ENCODE peak calls at places on chromosomes 6 and 20, in ten cellular contexts. X, Z, D, G, C, U, K, B, H and A are unnamed samples.
A peak's percentile ranks its signal among the peaks of the same experiment; 100 is the strongest.

GRCh38 chr6:120916844-120917243 is 417.4 kb downstream of the TBC1D32 start:
- DNase-seq in X (no peak), Z (no peak), D (no peak), G (no peak), C (no peak), U (no peak), K (no peak), B (no peak), H (no peak), A (no peak)

GRCh38 chr20:37295001-37295400 is 5.5 kb downstream of the MANBAL start:
- DNase-seq in X (peak; percentile 98), Z (peak; percentile 99), D (no peak), G (peak; percentile 97), C (no peak), U (no peak), K (no peak), B (no peak), H (peak; percentile 87), A (peak; percentile 71)

GRCh38 chr6:116515141-116515540 is 3.7 kb downstream of the CALHM5 start:
- DNase-seq in X (no peak), Z (no peak), D (no peak), G (no peak), C (no peak), U (no peak), K (no peak), B (no peak), H (no peak), A (no peak)

GRCh38 chr6:158049055-158050028 is 67.7 kb downstream of the SYNJ2 start:
- DNase-seq in X (no peak), Z (no peak), D (no peak), G (no peak), C (no peak), U (peak; percentile 6), K (peak; percentile 21), B (no peak), H (no peak), A (no peak)

GRCh38 chr6:168148231-168148849 is 69.3 kb upstream of the FRMD1 start:
- DNase-seq in X (no peak), Z (no peak), D (no peak), G (no peak), C (no peak), U (no peak), K (no peak), B (no peak), H (no peak), A (no peak)

GRCh38 chr6:133553652-133554051 is 312.5 kb downstream of the EYA4 start:
- DNase-seq in X (no peak), Z (peak; percentile 40), D (no peak), G (peak; percentile 66), C (no peak), U (no peak), K (no peak), B (peak; percentile 45), H (peak; percentile 56), A (no peak)

GRCh38 chr6:46170357-46171289 is at the start of gene ENPP5:
- DNase-seq in X (no peak), Z (no peak), D (peak; percentile 70), G (no peak), C (peak; percentile 62), U (peak; percentile 73), K (peak; percentile 93), B (peak; percentile 58), H (no peak), A (peak; percentile 46)

GRCh38 chr20:45918779-45919535 is 7.0 kb upstream of the PLTP start:
- DNase-seq in X (no peak), Z (no peak), D (no peak), G (no peak), C (no peak), U (no peak), K (no peak), B (no peak), H (no peak), A (no peak)

GRCh38 chr20:18718129-18718528 is 95.5 kb upstream of the SCP2D1 start:
- DNase-seq in X (no peak), Z (no peak), D (no peak), G (no peak), C (no peak), U (no peak), K (no peak), B (no peak), H (no peak), A (no peak)
- TF ChIP-seq CTCF in X (no peak), Z (peak; percentile 22), D (no peak), G (no peak), C (no peak), U (no peak), K (no peak), B (no peak), H (no peak), A (no peak)

GRCh38 chr20:54199283-54199682 is 8.6 kb upstream of the PFDN4 start:
- DNase-seq in X (no peak), Z (no peak), D (no peak), G (no peak), C (no peak), U (no peak), K (no peak), B (no peak), H (no peak), A (no peak)

GRCh38 chr20:54200487-54201267 is 7.2 kb upstream of the PFDN4 start:
- DNase-seq in X (no peak), Z (no peak), D (no peak), G (no peak), C (no peak), U (no peak), K (no peak), B (no peak), H (no peak), A (no peak)

GRCh38 chr20:54201268-54201846 is 6.5 kb upstream of the PFDN4 start:
- DNase-seq in X (no peak), Z (no peak), D (no peak), G (no peak), C (no peak), U (no peak), K (no peak), B (no peak), H (no peak), A (no peak)

GRCh38 chr20:54197621-54198604 is 10.0 kb upstream of the PFDN4 start:
- DNase-seq in X (no peak), Z (peak; percentile 74), D (no peak), G (peak; percentile 88), C (no peak), U (no peak), K (no peak), B (no peak), H (no peak), A (no peak)

DNA sequence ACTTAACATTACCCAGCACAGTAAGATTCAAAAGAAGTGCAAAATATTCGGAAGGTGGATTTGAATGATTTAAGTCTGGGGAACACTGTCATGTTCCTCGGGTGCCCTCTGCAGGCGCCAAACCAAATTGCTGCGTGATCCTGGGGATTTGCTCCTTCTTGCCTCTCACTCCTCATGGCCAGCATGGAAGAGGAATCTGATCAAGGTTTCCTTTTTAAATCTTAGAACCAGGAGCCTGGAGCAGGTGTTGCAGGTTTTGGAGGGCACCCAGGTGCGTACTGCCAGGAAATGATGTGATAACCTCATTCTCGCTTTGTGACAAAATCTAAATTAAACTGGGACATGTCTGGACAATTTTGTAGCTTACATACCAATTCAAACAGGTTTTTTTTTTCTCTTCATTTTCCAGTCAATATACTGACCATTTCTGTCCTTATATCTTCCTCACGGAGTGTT is 8.1 kb upstream of the PFDN4 start:
- DNase-seq in X (peak; percentile 73), Z (peak; percentile 60), D (peak; percentile 50), G (peak; percentile 74), C (peak; percentile 60), U (peak; percentile 55), K (peak; percentile 88), B (peak; percentile 78), H (peak; percentile 56), A (peak; percentile 58)
- TF ChIP-seq CTCF in X (peak; percentile 96), Z (peak; percentile 95), D (peak; percentile 99), G (peak; percentile 97), C (peak; percentile 95), U (peak; percentile 95), K (peak; percentile 81), B (peak; percentile 94), H (peak; percentile 97), A (peak; percentile 93)

DNA sequence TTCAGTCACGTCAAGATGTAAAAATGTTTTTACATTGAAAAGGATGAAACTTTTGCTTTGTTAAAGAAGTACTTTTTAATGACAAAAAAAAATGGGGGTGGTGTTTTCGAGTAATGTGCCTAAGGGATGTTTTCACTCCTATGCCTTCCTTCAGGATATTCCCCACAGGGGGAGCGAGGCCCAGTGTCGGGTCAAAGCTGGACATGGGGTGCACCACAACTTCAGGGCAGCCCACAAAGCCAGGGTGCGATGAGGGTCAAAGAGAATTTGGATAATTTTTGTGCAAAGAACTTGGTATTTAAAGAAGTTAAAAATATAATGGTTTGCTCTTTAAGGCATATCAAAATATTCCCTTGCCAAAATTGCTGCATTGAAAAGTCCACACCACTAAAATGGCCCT is 247.8 kb downstream of the KCNQ5 start:
- DNase-seq in X (no peak), Z (no peak), D (no peak), G (no peak), C (no peak), U (no peak), K (no peak), B (no peak), H (no peak), A (no peak)
- TF ChIP-seq CTCF in X (no peak), Z (no peak), D (no peak), G (no peak), C (no peak), U (no peak), K (no peak), B (no peak), H (no peak), A (no peak)

GRCh38 chr20:62623488-62624324 is 18.6 kb upstream of the SLCO4A1 start:
- DNase-seq in X (peak; percentile 72), Z (peak; percentile 97), D (peak; percentile 99), G (peak; percentile 75), C (peak; percentile 73), U (peak; percentile 95), K (peak; percentile 98), B (peak; percentile 23), H (peak; percentile 4), A (peak; percentile 94)

GRCh38 chr20:62622877-62623487 is 19.3 kb upstream of the SLCO4A1 start:
- DNase-seq in X (no peak), Z (no peak), D (no peak), G (no peak), C (no peak), U (no peak), K (no peak), B (no peak), H (no peak), A (no peak)

GRCh38 chr20:62624719-62625455 is 17.4 kb upstream of the SLCO4A1 start:
- DNase-seq in X (no peak), Z (no peak), D (no peak), G (no peak), C (no peak), U (no peak), K (no peak), B (no peak), H (no peak), A (peak; percentile 79)

GRCh38 chr20:62625516-62625915 is 16.8 kb upstream of the SLCO4A1 start:
- DNase-seq in X (no peak), Z (no peak), D (no peak), G (no peak), C (no peak), U (no peak), K (no peak), B (no peak), H (no peak), A (no peak)

DNA sequence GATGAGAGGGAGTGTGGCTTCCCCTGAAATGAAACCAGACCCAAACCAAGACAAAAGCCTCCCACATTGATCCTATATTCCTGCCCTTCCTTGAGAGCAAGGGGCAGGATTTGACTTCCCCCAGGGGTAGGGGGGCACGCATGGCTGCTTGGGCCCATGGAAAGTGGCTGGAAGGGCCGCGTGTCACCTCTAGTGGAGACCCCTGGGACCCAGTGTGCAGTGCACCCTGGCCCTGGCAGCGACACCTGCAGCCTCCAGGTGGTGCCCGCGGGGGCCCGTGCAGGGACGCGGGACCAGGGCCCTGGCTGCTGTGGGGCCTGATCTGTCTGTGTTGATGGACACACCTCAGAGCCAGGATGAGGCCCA is 18.0 kb upstream of the SLCO4A1 start:
- DNase-seq in X (no peak), Z (no peak), D (peak; percentile 87), G (no peak), C (no peak), U (no peak), K (peak; percentile 81), B (no peak), H (no peak), A (no peak)
- TF ChIP-seq CTCF in X (peak; percentile 81), Z (no peak), D (peak; percentile 76), G (no peak), C (no peak), U (no peak), K (peak; percentile 28), B (no peak), H (no peak), A (peak; percentile 25)